ENCODE peak calls at places on chromosomes 7 and 10, in nine cellular contexts. C, R, H, L, Y, J, X, W and P are unnamed samples.

GRCh38 chr10:14507156-14507555 is 176.4 kb upstream of the FRMD4A start:
- DNase-seq in C (no peak), R (no peak), H (peak; percentile 29), L (no peak), Y (no peak), J (no peak), X (no peak), W (peak; percentile 37), P (no peak)

GRCh38 chr7:134741901-134742635 is 37.4 kb upstream of the CALD1 start:
- DNase-seq in C (no peak), R (no peak), H (no peak), L (peak; percentile 93), Y (no peak), J (peak; percentile 30), X (no peak), W (no peak), P (no peak)

GRCh38 chr10:15181576-15182156 is 13.2 kb upstream of the NMT2 start:
- DNase-seq in C (no peak), R (no peak), H (no peak), L (no peak), Y (no peak), J (no peak), X (no peak), W (no peak), P (no peak)

GRCh38 chr7:30660331-30661255 is 21.7 kb downstream of the CRHR2 start:
- DNase-seq in C (no peak), R (peak; percentile 72), H (no peak), L (no peak), Y (no peak), J (no peak), X (no peak), W (no peak), P (peak; percentile 65)

GRCh38 chr10:79608505-79609375 is 2.0 kb upstream of the SFTPA1 start:
- DNase-seq in C (peak; percentile 54), R (peak; percentile 63), H (peak; percentile 24), L (peak; percentile 23), Y (peak; percentile 61), J (no peak), X (no peak), W (no peak), P (no peak)

GRCh38 chr10:67803588-67804394 is 34.2 kb downstream of the DNAJC12 start:
- DNase-seq in C (no peak), R (no peak), H (peak; percentile 15), L (no peak), Y (no peak), J (no peak), X (no peak), W (no peak), P (no peak)

GRCh38 chr10:133009218-133009954 is 67.0 kb upstream of the CFAP46 start:
- DNase-seq in C (peak; percentile 85), R (no peak), H (no peak), L (no peak), Y (no peak), J (peak; percentile 76), X (peak; percentile 96), W (no peak), P (peak; percentile 90)

GRCh38 chr7:36875794-36876193 is 151.5 kb upstream of the AOAH start:
- DNase-seq in C (no peak), R (no peak), H (no peak), L (no peak), Y (no peak), J (no peak), X (no peak), W (no peak), P (no peak)

GRCh38 chr10:7184660-7185366 is 226.0 kb downstream of the SFMBT2 start:
- DNase-seq in C (no peak), R (no peak), H (no peak), L (no peak), Y (no peak), J (no peak), X (no peak), W (no peak), P (no peak)